ENCODE peak calls at places on chromosome 11, in seven cellular contexts. J is adipocyte; A is neural progenitor cell; N is brain microvascular endothelial cell; G is activated CD8-positive, alpha-beta memory T cell treated with anti-CD3 and anti-CD28 coated beads for 1 hour; X is mucosa of descending colon; T is HTR-8/SVneo. B is an unnamed sample.

GRCh38 chr11:119318240-119319135 is 1.6 kb upstream of the MCAM start:
- DNase-seq in J (no peak), A (peak; percentile 57), N (peak; percentile 60), G (no peak), X (no peak), T (peak; percentile 58), B (no peak)

GRCh38 chr11:34052608-34053160 is 1.2 kb downstream of the CAPRIN1 start:
- DNase-seq in J (peak; percentile 49), A (peak; percentile 56), N (no peak), G (peak; percentile 9), X (peak; percentile 70), T (no peak), B (peak; percentile 52)

GRCh38 chr11:3095712-3096361 is 38.6 kb upstream of the CARS1 start:
- DNase-seq in J (peak; percentile 81), A (peak; percentile 69), N (peak; percentile 75), G (no peak), X (no peak), T (peak; percentile 82), B (peak; percentile 43)

GRCh38 chr11:77188323-77188911 is 60.4 kb downstream of the MYO7A start:
- DNase-seq in J (peak; percentile 93), A (peak; percentile 85), N (peak; percentile 70), G (peak; percentile 48), X (peak; percentile 83), T (peak; percentile 91), B (peak; percentile 86)

GRCh38 chr11:79055866-79056632 is 384.8 kb downstream of the TENM4 start:
- DNase-seq in J (peak; percentile 29), A (no peak), N (peak; percentile 20), G (no peak), X (no peak), T (no peak), B (no peak)

GRCh38 chr11:1921576-1922141 is 2.2 kb downstream of the TNNT3 start:
- DNase-seq in J (peak; percentile 42), A (peak; percentile 9), N (no peak), G (no peak), X (no peak), T (no peak), B (no peak)

GRCh38 chr11:61890536-61891330 is 612 bp downstream of the FADS3 start:
- DNase-seq in J (peak; percentile 85), A (peak; percentile 71), N (peak; percentile 57), G (no peak), X (peak; percentile 75), T (peak; percentile 68), B (peak; percentile 74)

GRCh38 chr11:91173701-91174100 is 950.9 kb upstream of the CHORDC1 start:
- DNase-seq in J (peak; percentile 13), A (no peak), N (peak; percentile 34), G (no peak), X (no peak), T (peak; percentile 12), B (no peak)

GRCh38 chr11:1333860-1334259 is 24.4 kb upstream of the TOLLIP start:
- DNase-seq in J (no peak), A (no peak), N (no peak), G (no peak), X (no peak), T (no peak), B (no peak)

GRCh38 chr11:33040862-33041453 is 1.6 kb downstream of the TCP11L1 start:
- DNase-seq in J (no peak), A (peak; percentile 32), N (no peak), G (no peak), X (no peak), T (no peak), B (no peak)

GRCh38 chr11:88378422-88379066 is 41.0 kb upstream of the CTSC start:
- DNase-seq in J (peak; percentile 38), A (no peak), N (no peak), G (no peak), X (no peak), T (no peak), B (no peak)

GRCh38 chr11:125287467-125288232 is 123.1 kb downstream of the PKNOX2 start:
- DNase-seq in J (no peak), A (peak; percentile 33), N (no peak), G (no peak), X (no peak), T (no peak), B (no peak)

GRCh38 chr11:99934008-99934407 is 753.1 kb upstream of the ARHGAP42 start:
- DNase-seq in J (peak; percentile 4), A (no peak), N (no peak), G (no peak), X (no peak), T (no peak), B (no peak)

GRCh38 chr11:113504071-113504470 is 28.9 kb upstream of the DRD2 start:
- DNase-seq in J (no peak), A (no peak), N (no peak), G (no peak), X (no peak), T (no peak), B (no peak)

GRCh38 chr11:58864335-58864734 is 19.8 kb upstream of the GLYATL2 start:
- DNase-seq in J (no peak), A (no peak), N (no peak), G (no peak), X (no peak), T (no peak), B (no peak)

GRCh38 chr11:14357843-14358728 is 897 bp downstream of the RRAS2 start:
- DNase-seq in J (peak; percentile 85), A (peak; percentile 93), N (peak; percentile 49), G (peak; percentile 14), X (peak; percentile 72), T (peak; percentile 65), B (peak; percentile 80)

GRCh38 chr11:26572770-26573402 is 823 bp upstream of the MUC15 start:
- DNase-seq in J (peak; percentile 7), A (peak; percentile 14), N (no peak), G (no peak), X (no peak), T (no peak), B (peak; percentile 51)

GRCh38 chr11:79331251-79331901 is 109.5 kb downstream of the TENM4 start:
- DNase-seq in J (no peak), A (peak; percentile 4), N (no peak), G (no peak), X (no peak), T (no peak), B (no peak)

GRCh38 chr11:12330491-12331231 is 46.7 kb upstream of the PARVA start:
- DNase-seq in J (peak; percentile 9), A (peak; percentile 62), N (peak; percentile 3), G (no peak), X (no peak), T (no peak), B (no peak)

GRCh38 chr11:122843281-122844150 is 5.2 kb downstream of the CRTAM start:
- DNase-seq in J (no peak), A (no peak), N (no peak), G (no peak), X (no peak), T (no peak), B (no peak)

GRCh38 chr11:12824281-12825041 is 150.2 kb downstream of the TEAD1 start:
- DNase-seq in J (no peak), A (no peak), N (no peak), G (no peak), X (no peak), T (no peak), B (no peak)